ENCODE peak calls at places on chromosome 22, in nine cellular contexts. T, F, O, V, M, Z, H, Q and L are unnamed samples.

GRCh38 chr22:21622624-21623401 is 7.0 kb downstream of the YDJC start:
- DNase-seq in Q (no peak), F (peak; percentile 37), M (no peak), Z (no peak), V (no peak), O (no peak), T (no peak), H (no peak), L (no peak)

GRCh38 chr22:42742940-42743339 is 22.3 kb upstream of the A4GALT start:
- DNase-seq in T (peak; percentile 72), F (no peak), M (no peak), Q (no peak), O (peak; percentile 82), H (peak; percentile 75), V (no peak), Z (no peak), L (no peak)

GRCh38 chr22:25666308-25666707 is 75.7 kb upstream of the MYO18B start:
- DNase-seq in M (no peak), Z (no peak), F (peak; percentile 6), V (no peak), O (peak; percentile 34), H (peak; percentile 84), Q (peak; percentile 43), T (no peak), L (peak; percentile 12)

GRCh38 chr22:24580276-24580675 is 12.6 kb downstream of the LRRC75B start:
- DNase-seq in V (no peak), F (no peak), Z (no peak), T (no peak), O (no peak), M (no peak), Q (no peak), H (no peak), L (no peak)

GRCh38 chr22:44691796-44692661 is 10.0 kb upstream of the PRR5 start:
- DNase-seq in F (no peak), Z (peak; percentile 24), Q (no peak), T (no peak), O (peak; percentile 55), H (no peak), M (peak; percentile 78), V (no peak), L (no peak)

GRCh38 chr22:17213976-17214375 is 5.3 kb downstream of the ADA2 start:
- DNase-seq in V (no peak), O (peak; percentile 79), Z (peak; percentile 19), H (peak; percentile 70), Q (peak; percentile 74), M (no peak), T (peak; percentile 72), F (peak; percentile 62), L (peak; percentile 25)

GRCh38 chr22:29257751-29258181 is 10.0 kb downstream of the RHBDD3 start:
- DNase-seq in T (no peak), F (no peak), V (no peak), M (no peak), Q (no peak), Z (no peak), H (no peak), O (no peak), L (no peak)

GRCh38 chr22:39251762-39252460 is 7.1 kb upstream of the PDGFB start:
- DNase-seq in O (no peak), F (no peak), Z (peak; percentile 23), V (no peak), T (no peak), H (no peak), M (no peak), Q (no peak), L (no peak)

GRCh38 chr22:41000040-41000565 is 48.9 kb downstream of the RBX1 start:
- DNase-seq in H (no peak), Z (no peak), M (no peak), F (no peak), Q (no peak), V (no peak), T (no peak), O (no peak), L (no peak)

GRCh38 chr22:41003976-41004375 is 52.8 kb downstream of the RBX1 start:
- DNase-seq in O (no peak), T (no peak), V (no peak), Z (no peak), Q (no peak), M (no peak), H (no peak), F (no peak), L (no peak)

GRCh38 chr22:41003041-41003440 is 51.9 kb downstream of the RBX1 start:
- DNase-seq in M (no peak), O (peak; percentile 24), V (no peak), T (no peak), H (no peak), Z (no peak), F (no peak), Q (peak; percentile 58), L (no peak)

GRCh38 chr22:41001722-41002122 is 50.5 kb downstream of the RBX1 start:
- DNase-seq in T (no peak), Q (no peak), M (no peak), V (no peak), Z (no peak), O (no peak), H (no peak), F (no peak), L (no peak)

DNA sequence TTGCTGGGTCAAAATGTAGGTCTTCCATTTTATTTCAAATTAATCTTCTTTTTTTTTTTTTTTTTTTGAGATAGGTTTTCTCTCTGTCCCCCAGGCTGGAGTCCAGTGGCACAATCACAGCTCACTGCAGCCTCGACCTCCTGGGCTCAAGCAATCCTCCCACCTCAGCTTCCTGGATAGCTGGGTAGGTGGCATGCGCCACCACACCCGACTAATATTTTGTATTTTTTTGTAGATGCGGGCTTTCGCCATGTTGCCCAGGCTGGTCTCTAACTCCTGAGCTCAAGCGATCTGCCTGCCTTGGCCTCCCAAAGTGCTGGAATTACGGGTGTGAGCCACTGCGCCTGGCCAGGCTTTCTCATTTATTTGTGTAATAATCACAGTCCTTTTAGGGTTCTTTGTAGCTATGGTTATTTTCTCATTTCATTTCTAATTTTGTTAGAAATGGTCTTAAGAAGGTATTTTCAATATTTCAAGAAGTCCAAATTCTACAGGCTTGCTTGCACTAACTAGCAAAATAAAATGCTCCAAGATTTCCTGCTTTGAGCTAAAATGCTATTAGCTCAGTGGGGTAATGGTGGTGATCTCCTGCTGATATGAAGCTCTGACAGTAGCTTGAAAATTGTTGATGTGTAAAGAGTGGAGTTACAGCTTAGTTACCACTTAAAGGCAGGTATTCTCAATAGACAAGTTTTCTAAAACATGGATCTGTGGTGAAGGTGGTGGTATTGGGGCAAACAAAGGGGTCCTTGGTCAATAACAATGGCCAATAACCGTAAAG is 50.0 kb downstream of the RBX1 start:
- DNase-seq in T (no peak), O (no peak), V (no peak), Z (no peak), H (no peak), Q (no peak), F (no peak), M (no peak), L (no peak)
- TF ChIP-seq POLR2AphosphoS5 in T (no peak), O (no peak), V (no peak), Z (no peak), H (no peak), Q (no peak), F (no peak), M (no peak), L (no peak)

DNA sequence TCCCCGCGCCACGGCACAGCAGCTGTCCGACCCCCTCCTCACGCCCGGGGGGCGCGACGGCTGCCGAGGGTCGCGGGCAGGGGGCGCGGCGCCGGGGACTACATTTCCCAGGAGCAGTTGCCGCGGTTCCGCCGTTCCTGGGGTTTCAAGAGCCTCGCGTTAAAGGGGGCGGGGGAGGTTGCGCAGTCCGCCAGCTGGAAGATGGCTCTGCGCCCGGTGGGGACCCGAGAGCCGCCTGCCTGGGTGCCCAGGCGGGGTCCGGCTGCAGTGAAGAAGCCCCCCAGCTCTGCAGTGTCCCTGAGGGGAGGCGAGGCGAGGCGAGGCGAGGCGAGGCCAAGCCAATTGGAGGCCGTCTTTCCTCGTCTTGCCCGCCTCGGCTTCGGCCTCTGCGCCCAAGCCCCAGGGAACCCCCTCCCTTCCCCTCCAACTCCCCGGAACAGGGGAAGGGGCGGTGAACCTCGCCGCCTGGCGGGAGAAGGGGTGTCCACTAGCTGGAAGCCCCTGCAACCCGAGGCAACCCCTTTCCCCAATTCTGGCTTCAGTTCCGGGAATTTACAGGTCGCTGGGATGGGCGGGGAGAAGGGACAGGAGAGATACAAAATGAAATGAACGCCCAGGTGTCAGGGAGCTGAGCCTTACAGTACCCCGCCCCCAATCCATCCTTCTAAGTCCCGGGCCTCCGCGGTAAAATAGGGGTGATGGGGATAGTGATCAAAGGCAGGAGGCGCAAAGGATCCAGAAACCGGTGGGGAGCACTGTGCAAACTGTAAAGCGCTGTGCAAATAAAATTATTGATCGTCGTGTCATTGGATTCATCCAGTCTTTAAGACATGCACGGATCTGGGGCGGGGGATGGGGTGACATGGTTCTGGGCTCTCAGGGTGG is 5.2 kb upstream of the GCAT start:
- DNase-seq in O (peak; percentile 90), T (peak; percentile 85), H (peak; percentile 83), V (no peak), M (no peak), Z (no peak), F (peak; percentile 70), Q (peak; percentile 73), L (peak; percentile 55)
- TF ChIP-seq CTCF in O (peak; percentile 28), T (no peak), H (no peak), V (no peak), M (no peak), Z (no peak), F (no peak), Q (no peak), L (no peak)

GRCh38 chr22:49966041-49966715 is 5.6 kb downstream of the PIM3 start:
- DNase-seq in T (peak; percentile 49), Q (peak; percentile 32), H (peak; percentile 67), V (no peak), F (no peak), M (peak; percentile 84), O (no peak), Z (no peak), L (no peak)

GRCh38 chr22:49967333-49968241 is 7.0 kb downstream of the PIM3 start:
- DNase-seq in Q (peak; percentile 72), Z (peak; percentile 16), T (peak; percentile 46), M (peak; percentile 87), H (peak; percentile 83), F (no peak), O (no peak), V (no peak), L (peak; percentile 60)

GRCh38 chr22:49965291-49966040 is 4.9 kb downstream of the PIM3 start:
- DNase-seq in Q (peak; percentile 44), O (no peak), M (peak; percentile 82), Z (no peak), T (peak; percentile 45), H (peak; percentile 67), V (no peak), F (no peak), L (no peak)

GRCh38 chr22:49968313-49968830 is 7.8 kb downstream of the PIM3 start:
- DNase-seq in T (peak; percentile 46), Q (no peak), F (no peak), Z (no peak), V (no peak), H (no peak), M (peak; percentile 81), O (no peak), L (no peak)

DNA sequence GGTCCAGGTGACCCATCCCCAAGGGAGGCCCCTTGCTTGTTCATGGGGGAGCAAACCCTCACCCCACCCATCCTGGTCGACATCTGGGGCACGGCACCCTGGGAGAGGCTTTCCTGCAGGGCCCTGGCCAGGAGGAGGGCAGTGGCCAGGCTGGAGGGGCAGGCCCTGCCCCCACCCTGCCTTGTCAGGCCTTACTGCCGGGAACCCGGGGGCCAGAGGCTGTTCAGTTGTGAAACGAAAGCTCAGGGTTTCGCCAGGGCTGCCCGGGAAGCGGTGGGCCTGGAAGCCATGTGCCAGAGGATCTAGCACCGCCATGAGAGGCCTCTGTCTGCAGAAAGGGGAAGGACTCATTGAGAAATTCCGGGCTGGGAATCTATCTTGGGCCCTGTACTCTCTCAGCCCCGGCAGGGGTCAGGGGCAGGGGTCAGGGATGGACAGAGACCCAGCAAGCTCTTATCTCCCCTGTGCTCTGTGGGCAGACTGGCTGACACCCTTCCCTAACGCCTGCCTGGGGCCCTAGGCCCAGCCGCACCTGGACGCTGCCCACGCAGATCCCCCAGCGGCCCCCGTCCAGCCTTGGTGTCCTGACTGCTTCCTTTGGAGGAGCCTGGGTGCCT is 6.3 kb downstream of the PIM3 start:
- DNase-seq in O (no peak), T (peak; percentile 52), Q (peak; percentile 91), V (no peak), M (peak; percentile 91), Z (no peak), F (peak; percentile 57), H (peak; percentile 83), L (peak; percentile 88)
- TF ChIP-seq POLR2AphosphoS5 in O (no peak), T (no peak), Q (peak; percentile 74), V (no peak), M (peak; percentile 73), Z (no peak), F (no peak), H (no peak), L (peak; percentile 11)

DNA sequence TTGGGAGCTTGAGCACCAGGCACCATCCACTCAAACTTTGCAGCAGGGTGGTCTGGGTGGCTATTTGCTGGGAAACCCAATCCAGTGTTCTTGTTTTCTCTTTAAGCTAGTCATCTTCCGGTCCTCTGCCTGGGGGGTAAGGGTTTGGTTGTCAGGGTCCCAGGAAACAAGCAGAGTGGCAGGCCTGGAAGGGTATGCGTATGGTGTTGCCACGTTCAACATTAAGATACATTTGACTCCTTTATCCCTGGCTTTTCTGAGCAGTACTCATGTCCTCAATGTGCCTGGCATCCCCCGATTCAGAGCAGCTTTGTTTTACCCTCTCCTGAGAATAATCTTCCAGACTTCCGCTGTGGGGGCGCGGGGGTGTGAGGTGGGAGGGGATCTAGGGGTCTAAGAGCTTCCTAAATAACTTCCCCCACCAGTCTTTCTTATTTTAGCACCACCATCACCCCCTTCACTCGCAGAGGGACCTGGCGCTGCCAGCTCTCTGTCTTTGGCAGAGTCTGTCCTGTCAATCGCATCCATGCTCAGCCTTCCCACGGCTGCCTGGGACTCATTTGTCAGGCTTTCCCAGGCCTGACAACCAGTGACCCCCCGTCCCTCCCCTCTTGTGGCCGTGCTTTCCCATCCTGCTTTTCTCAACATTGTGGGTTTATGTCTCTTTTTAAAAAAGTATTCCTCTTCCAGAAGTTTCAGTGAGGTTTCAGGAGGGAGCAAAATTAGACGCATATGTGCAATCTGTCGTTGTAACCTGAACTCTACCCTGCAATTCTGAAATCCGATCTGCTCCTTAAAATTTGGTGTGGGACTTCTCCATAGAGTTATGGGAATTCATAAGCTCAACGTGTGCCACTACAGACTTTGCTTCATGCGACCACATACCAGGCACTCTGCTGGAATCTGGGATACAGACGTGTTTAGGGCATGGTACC is 27.0 kb upstream of the RBFOX2 start:
- DNase-seq in V (no peak), Q (no peak), M (no peak), O (no peak), Z (no peak), T (no peak), H (no peak), F (no peak), L (no peak)
- TF ChIP-seq CTCF in V (no peak), Q (no peak), M (no peak), O (no peak), Z (no peak), T (no peak), H (no peak), F (no peak), L (no peak)